ENCODE peak calls at places on chromosomes 6 and 20, in five cellular contexts. A is effector CD4-positive, alpha-beta T cell; B is CD4-positive, CD25-positive, alpha-beta regulatory T cell; O is DMS153; F is cerebellum. W is an unnamed sample.

GRCh38 chr20:44026932-44027685 is 112.5 kb downstream of the TOX2 start:
- DNase-seq in F (no peak), O (no peak), A (no peak), B (no peak), W (no peak)

GRCh38 chr6:52499026-52499425 is 77.8 kb downstream of the TRAM2 start:
- DNase-seq in F (no peak), A (no peak), B (no peak), O (no peak), W (no peak)

GRCh38 chr6:32852018-32852843 is 1.3 kb downstream of the TAP1 start:
- DNase-seq in F (no peak), O (no peak), B (peak; percentile 51), A (no peak), W (no peak)

GRCh38 chr20:32674362-32674789 is 635 bp upstream of the C20orf203 start:
- DNase-seq in B (peak; percentile 79), F (no peak), A (peak; percentile 61), O (peak; percentile 45), W (peak; percentile 54)

GRCh38 chr20:48405909-48406308 is 421.9 kb downstream of the PREX1 start:
- DNase-seq in A (no peak), F (no peak), B (no peak), O (no peak), W (no peak)

GRCh38 chr6:127516676-127517273 is 2.4 kb downstream of the MTCL3 start:
- DNase-seq in O (peak; percentile 71), A (peak; percentile 26), F (peak; percentile 79), B (peak; percentile 69), W (no peak)

GRCh38 chr20:44696315-44696714 is 18.9 kb upstream of the CCN5 start:
- DNase-seq in O (no peak), A (no peak), B (no peak), F (no peak), W (no peak)

GRCh38 chr6:57141451-57142177 is 30.5 kb upstream of the BAG2 start:
- DNase-seq in F (no peak), O (no peak), B (no peak), A (no peak), W (no peak)

GRCh38 chr20:43508604-43509040 is 1.1 kb downstream of the L3MBTL1 start:
- DNase-seq in F (no peak), O (no peak), B (no peak), A (no peak), W (no peak)

GRCh38 chr6:15421945-15422733 is 176.3 kb downstream of the JARID2 start:
- DNase-seq in B (peak; percentile 59), F (no peak), A (no peak), O (no peak), W (no peak)

GRCh38 chr20:58626076-58626475 is 25.0 kb upstream of the STX16 start:
- DNase-seq in F (no peak), A (no peak), O (no peak), B (no peak), W (no peak)

GRCh38 chr6:154234019-154234772 is 122.4 kb downstream of the IPCEF1 start:
- DNase-seq in A (no peak), O (no peak), F (no peak), B (no peak), W (no peak)

GRCh38 chr6:39980839-39981580 is 46.7 kb upstream of the MOCS1 start:
- DNase-seq in B (peak; percentile 17), F (peak; percentile 67), A (no peak), O (peak; percentile 41), W (no peak)

GRCh38 chr6:104421650-104422049 is 438.1 kb downstream of the HACE1 start:
- DNase-seq in F (no peak), O (no peak), B (no peak), A (no peak), W (no peak)

GRCh38 chr20:14288341-14289330 is 48.8 kb downstream of the FLRT3 start:
- DNase-seq in F (no peak), B (no peak), O (no peak), A (no peak), W (no peak)

GRCh38 chr6:14924126-14925024 is 321.5 kb upstream of the JARID2 start:
- DNase-seq in B (no peak), F (no peak), A (no peak), O (peak; percentile 60), W (no peak)

GRCh38 chr6:139060332-139060731 is 31.8 kb downstream of the ABRACL start:
- DNase-seq in B (no peak), F (no peak), A (no peak), O (no peak), W (no peak)

GRCh38 chr6:149716584-149716983 is 1.3 kb downstream of the LATS1 start:
- DNase-seq in B (no peak), F (no peak), O (no peak), A (no peak), W (no peak)

GRCh38 chr6:138289739-138290138 is 71.4 kb upstream of the PBOV1 start:
- DNase-seq in A (no peak), B (peak; percentile 12), F (no peak), O (no peak), W (peak; percentile 74)

GRCh38 chr20:37378785-37379598 is 33.1 kb downstream of the SRC start:
- DNase-seq in F (no peak), A (no peak), B (no peak), O (no peak), W (peak; percentile 62)

GRCh38 chr6:161254754-161255253 is 19.1 kb downstream of the AGPAT4 start:
- DNase-seq in A (no peak), B (no peak), F (no peak), O (no peak), W (no peak)

GRCh38 chr6:105603779-105604592 is 201.1 kb upstream of the PREP start:
- DNase-seq in B (no peak), O (no peak), F (peak; percentile 83), A (no peak), W (no peak)

GRCh38 chr6:112153926-112154621 is 66.7 kb downstream of the FAM229B start:
- DNase-seq in O (peak; percentile 56), B (no peak), F (no peak), A (no peak), W (no peak)

GRCh38 chr6:24847402-24847801 is 48.7 kb upstream of the ARMH2 start:
- DNase-seq in B (no peak), F (no peak), O (no peak), A (no peak), W (no peak)

GRCh38 chr20:63828951-63829350 is 2.1 kb downstream of the ZBTB46 start:
- DNase-seq in A (no peak), B (no peak), F (no peak), O (no peak), W (no peak)

GRCh38 chr6:132464538-132465256 is 48.2 kb downstream of the STX7 start:
- DNase-seq in B (no peak), F (no peak), A (no peak), O (no peak), W (no peak)

W was measured in right lobe of liver.